ENCODE peak calls at places on chromosomes 2 and 18, in seven cellular contexts. X is HCT116, F is A549, D is K562, L is GM23338, A is HL-60, R is SK-N-SH. Q is an unnamed sample.

GRCh38 chr18:23053756-23054457 is 81.4 kb upstream of the CABLES1 start:
- DNase-seq in A (peak), L (peak), F (peak), R (peak), D (peak), X (no peak), Q (no peak)

GRCh38 chr2:85710687-85711577 is 16.8 kb downstream of the GNLY start:
- DNase-seq in R (no peak), F (no peak), D (no peak), L (no peak), X (no peak), A (peak), Q (no peak)

GRCh38 chr18:53534695-53535094 is 689.8 kb downstream of the MBD2 start:
- DNase-seq in A (no peak), D (no peak), X (no peak), R (no peak), F (no peak), L (no peak), Q (no peak)

GRCh38 chr2:25586726-25587144 is 86.6 kb downstream of the DTNB start:
- DNase-seq in F (no peak), D (no peak), L (peak), A (no peak), R (peak), X (no peak), Q (peak)

GRCh38 chr2:196927318-196928225 is 1.1 kb upstream of the PGAP1 start:
- DNase-seq in R (no peak), X (no peak), D (no peak), L (peak), F (peak), A (peak), Q (no peak)

GRCh38 chr2:161426788-161427412 is 10.8 kb downstream of the TBR1 start:
- DNase-seq in D (no peak), R (peak), F (no peak), L (peak), X (no peak), A (no peak), Q (no peak)

GRCh38 chr18:22106536-22107292 is 62.7 kb upstream of the GATA6 start:
- DNase-seq in X (no peak), D (no peak), F (peak), A (no peak), R (no peak), L (no peak), Q (no peak)

GRCh38 chr2:96960271-96960955 is 26.0 kb downstream of the FAM178B start:
- DNase-seq in X (peak), D (peak), F (peak), R (peak), L (peak), A (peak), Q (no peak)

GRCh38 chr2:31249009-31249690 is 15.2 kb downstream of the EHD3 start:
- DNase-seq in D (no peak), A (no peak), X (no peak), L (no peak), R (no peak), F (no peak), Q (no peak)

GRCh38 chr2:172208881-172209325 is 106.2 kb upstream of the DLX2 start:
- DNase-seq in R (no peak), D (no peak), F (no peak), L (no peak), A (peak), X (no peak), Q (no peak)

GRCh38 chr2:231286964-231287363 is 88.5 kb downstream of the ARMC9 start:
- DNase-seq in X (no peak), A (no peak), R (no peak), F (no peak), L (no peak), D (no peak), Q (no peak)

GRCh38 chr18:3842844-3843243 is 392.9 kb downstream of the TGIF1 start:
- DNase-seq in R (no peak), L (no peak), F (no peak), A (no peak), D (no peak), X (no peak), Q (no peak)

DNA sequence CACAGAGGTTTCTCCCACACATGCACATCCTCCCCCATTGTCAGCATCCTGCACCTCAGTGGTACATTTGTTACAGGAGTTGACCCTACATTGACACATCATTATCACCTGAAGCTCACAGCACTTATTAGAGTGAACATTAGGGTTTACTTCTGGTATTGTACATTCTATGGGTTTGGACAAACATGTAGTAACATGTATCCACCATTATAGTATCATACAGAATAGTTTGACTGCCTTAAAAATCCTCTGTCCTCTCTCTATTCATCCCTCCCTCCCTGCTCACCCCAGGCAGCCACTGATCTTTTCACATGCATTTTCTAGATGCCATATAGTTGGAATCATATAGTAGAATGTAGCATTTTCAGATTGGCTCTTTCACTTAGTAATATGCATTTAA is 53.5 kb downstream of the NXPH2 start:
- DNase-seq in D (no peak), R (no peak), A (no peak), X (no peak), F (no peak), L (no peak), Q (no peak)
- TF ChIP-seq REST in D (no peak), R (no peak), A (no peak), X (no peak), F (no peak), L (no peak), Q (no peak)

DNA sequence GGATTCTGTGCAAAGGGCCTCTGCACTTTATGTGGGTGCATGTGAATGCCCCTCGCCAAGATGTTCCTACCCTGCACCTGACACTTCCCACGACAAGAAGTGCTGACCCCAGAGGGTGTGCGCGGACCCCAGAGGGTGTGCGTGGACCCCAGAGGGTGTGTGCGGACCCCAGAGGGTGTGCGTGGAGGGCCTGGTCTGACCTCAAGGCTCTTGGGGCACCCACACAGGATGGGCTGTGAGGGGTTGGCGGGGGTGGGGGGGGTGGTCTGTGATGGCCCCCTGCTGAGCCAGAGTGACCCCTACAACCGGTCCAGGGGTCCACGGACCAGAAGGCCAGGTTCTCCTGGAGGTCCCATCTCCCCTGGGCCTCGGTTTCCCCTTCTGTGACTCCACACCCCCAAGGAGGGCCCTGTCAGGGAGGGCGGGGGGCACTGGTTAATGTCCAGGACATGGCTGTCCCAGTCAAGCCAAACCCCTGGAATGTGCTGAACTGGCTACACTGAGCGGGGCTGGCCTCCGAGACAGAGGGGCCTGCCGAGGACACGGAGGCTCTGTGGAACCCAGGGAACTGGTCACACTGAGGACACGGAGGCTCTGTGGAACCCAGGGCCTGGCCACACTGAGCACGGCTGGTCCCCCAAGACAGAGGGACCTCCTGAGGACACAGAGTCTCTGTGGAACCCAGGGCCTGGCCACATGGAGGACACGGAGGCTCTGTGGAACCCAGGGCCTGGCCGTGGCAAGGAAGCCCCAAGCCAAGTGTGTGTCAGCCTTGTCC is 3.1 kb downstream of the NEU4 start:
- DNase-seq in R (peak), A (no peak), F (no peak), D (no peak), X (no peak), L (no peak), Q (no peak)
- TF ChIP-seq REST in R (no peak), A (no peak), F (no peak), D (no peak), X (no peak), L (no peak), Q (no peak)

GRCh38 chr18:46070232-46070631 is 1.8 kb downstream of the PSTPIP2 start:
- DNase-seq in A (no peak), R (no peak), D (no peak), L (no peak), X (no peak), F (no peak), Q (no peak)

GRCh38 chr18:46068763-46069162 is 3.3 kb downstream of the PSTPIP2 start:
- DNase-seq in X (no peak), L (no peak), A (no peak), D (no peak), F (peak), R (no peak), Q (no peak)

GRCh38 chr18:46069524-46069923 is 2.5 kb downstream of the PSTPIP2 start:
- DNase-seq in D (no peak), X (no peak), R (no peak), F (no peak), A (no peak), L (no peak), Q (no peak)

GRCh38 chr18:46070683-46071614 is 1.1 kb downstream of the PSTPIP2 start:
- DNase-seq in R (peak), D (no peak), A (peak), F (no peak), L (peak), X (no peak), Q (no peak)

DNA sequence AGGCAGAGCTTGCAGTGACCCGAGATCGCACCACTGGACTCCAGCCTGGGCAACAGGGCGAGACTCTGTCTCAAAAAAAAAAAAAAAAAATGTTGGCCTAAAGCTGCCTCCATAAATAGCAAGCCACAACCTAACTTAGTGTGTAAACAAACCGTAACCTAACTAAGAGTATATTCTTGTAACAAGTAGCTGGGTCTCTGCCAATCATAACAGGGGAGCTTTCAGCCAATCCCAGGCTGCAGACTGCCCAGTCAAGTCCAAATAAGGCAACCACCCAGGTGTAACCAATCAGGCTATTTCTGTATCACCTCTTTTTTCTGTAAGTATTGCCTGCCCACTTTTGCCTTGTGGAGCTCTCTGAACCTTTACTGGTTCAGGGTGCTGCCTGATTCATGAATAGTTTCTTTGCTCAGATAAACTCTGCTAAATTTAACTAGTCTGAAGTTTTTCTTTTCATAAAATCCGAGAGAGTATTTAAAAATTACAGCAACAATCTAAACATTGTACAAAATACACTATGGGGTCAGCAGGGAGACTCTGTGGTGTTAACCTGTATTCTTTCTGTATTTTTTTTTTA is 4.5 kb downstream of the PSTPIP2 start:
- DNase-seq in L (peak), A (no peak), R (no peak), X (peak), F (peak), D (peak), Q (no peak)
- TF ChIP-seq REST in L (no peak), A (no peak), R (no peak), X (no peak), F (no peak), D (no peak), Q (no peak)

GRCh38 chr18:54807303-54807702 is 21.0 kb upstream of the RAB27B start:
- DNase-seq in R (no peak), D (no peak), F (no peak), A (no peak), L (no peak), X (no peak), Q (no peak)

GRCh38 chr18:54806526-54806925 is 21.8 kb upstream of the RAB27B start:
- DNase-seq in A (no peak), F (no peak), X (no peak), L (no peak), D (no peak), R (no peak), Q (no peak)

GRCh38 chr18:54802686-54803395 is 25.4 kb upstream of the RAB27B start:
- DNase-seq in R (no peak), F (no peak), A (no peak), X (no peak), L (no peak), D (no peak), Q (no peak)

GRCh38 chr18:54802178-54802577 is 26.1 kb upstream of the RAB27B start:
- DNase-seq in L (no peak), D (no peak), A (no peak), R (no peak), F (peak), X (no peak), Q (no peak)

DNA sequence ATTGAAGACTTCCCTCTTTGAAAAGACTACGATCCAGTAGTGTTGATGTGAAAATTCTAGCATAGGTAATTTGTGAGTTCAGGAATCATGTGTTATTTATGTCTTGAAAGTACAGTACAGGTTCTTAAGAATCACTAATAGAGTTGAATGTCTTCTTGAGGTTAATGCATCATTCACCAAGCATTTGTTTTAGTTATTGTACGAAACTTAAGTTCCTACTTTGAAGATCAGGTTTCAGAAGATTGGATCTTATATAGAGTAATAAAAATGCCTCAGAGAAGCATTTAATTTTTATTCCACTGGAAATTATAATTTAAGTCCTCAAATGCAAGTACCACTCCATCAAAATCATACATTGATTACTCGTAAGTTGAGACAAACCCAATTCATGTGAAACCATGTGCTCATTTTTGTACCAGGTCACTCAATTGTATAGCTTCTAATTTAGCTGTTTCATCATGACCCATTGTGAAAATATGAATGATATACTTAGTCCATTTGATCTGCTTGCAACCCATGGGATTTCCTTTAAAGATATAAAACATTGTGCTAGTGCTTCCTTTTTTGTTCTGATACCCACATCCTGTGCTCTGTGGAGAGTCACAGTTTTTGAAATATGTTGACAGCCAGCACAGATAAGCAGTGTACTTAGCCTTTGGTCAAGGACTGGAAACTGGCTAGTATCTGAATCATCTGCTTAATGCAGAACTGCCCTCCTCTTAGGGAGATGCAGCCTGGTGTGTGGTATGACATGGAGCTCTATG is 22.5 kb upstream of the RAB27B start:
- DNase-seq in A (no peak), R (peak), D (peak), F (peak), X (no peak), L (no peak), Q (no peak)
- TF ChIP-seq REST in A (no peak), R (peak), D (no peak), F (no peak), X (no peak), L (no peak), Q (no peak)

GRCh38 chr2:181847729-181848128 is 43.8 kb upstream of the ITPRID2 start:
- DNase-seq in R (no peak), L (no peak), D (no peak), A (no peak), F (no peak), X (no peak), Q (no peak)

GRCh38 chr2:181848356-181848876 is 43.1 kb upstream of the ITPRID2 start:
- DNase-seq in L (peak), D (no peak), F (no peak), X (no peak), A (no peak), R (no peak), Q (no peak)

GRCh38 chr2:181846840-181847554 is 44.5 kb upstream of the ITPRID2 start:
- DNase-seq in X (no peak), D (no peak), A (no peak), L (no peak), R (no peak), F (no peak), Q (no peak)

GRCh38 chr2:181849601-181850000 is 41.9 kb upstream of the ITPRID2 start:
- DNase-seq in X (no peak), D (no peak), F (no peak), L (peak), A (no peak), R (no peak), Q (no peak)

DNA sequence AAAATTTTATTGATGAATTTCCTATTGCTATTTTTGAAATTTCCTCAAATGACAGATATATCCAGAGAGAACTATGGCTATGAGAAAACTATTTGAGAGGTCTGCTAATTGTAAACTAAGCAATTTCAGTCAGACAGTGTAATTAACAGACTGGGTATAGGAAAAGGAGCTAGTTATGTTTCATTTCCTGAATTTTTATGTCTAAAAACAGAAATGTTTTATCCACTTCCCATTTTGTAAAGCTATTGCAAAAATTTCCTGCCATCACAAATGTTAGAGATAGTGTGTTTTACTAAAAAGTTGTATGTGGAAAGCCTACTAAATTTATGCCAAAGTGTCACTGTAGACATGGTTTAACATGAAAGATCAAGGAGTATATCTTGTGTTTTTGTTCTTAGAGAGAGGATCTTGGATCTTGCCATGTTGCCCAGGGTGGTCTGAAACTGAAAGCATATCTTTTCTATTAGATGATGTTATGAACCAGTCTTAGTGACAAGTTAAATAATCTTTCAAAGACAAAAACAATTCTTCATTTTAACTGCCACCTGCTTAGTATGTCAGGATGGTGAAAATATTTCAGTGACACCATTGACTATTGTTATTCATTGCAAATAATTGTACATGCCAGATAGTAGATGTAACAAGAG is 40.5 kb upstream of the ITPRID2 start:
- DNase-seq in F (no peak), X (no peak), L (no peak), A (no peak), D (no peak), R (no peak), Q (no peak)
- TF ChIP-seq REST in F (no peak), X (no peak), L (no peak), A (no peak), D (no peak), R (no peak), Q (no peak)

GRCh38 chr2:26945991-26946750 is 24.3 kb upstream of the MAPRE3 start:
- DNase-seq in D (no peak), L (no peak), X (no peak), R (no peak), F (no peak), A (no peak), Q (no peak)

GRCh38 chr2:26942543-26943295 is 27.7 kb upstream of the MAPRE3 start:
- DNase-seq in D (peak), R (peak), X (peak), L (peak), A (peak), F (peak), Q (no peak)

GRCh38 chr2:26948800-26949199 is 21.6 kb upstream of the MAPRE3 start:
- DNase-seq in A (no peak), R (no peak), X (no peak), F (no peak), L (no peak), D (no peak), Q (no peak)

GRCh38 chr2:26951246-26951645 is 19.2 kb upstream of the MAPRE3 start:
- DNase-seq in X (no peak), F (no peak), D (no peak), L (no peak), A (no peak), R (no peak), Q (no peak)

GRCh38 chr2:26946841-26947784 is 23.3 kb upstream of the MAPRE3 start:
- DNase-seq in F (no peak), R (peak), A (peak), L (no peak), X (no peak), D (peak), Q (no peak)
- TF ChIP-seq REST in F (no peak), R (no peak), A (no peak), L (no peak), X (no peak), D (no peak), Q (no peak)

Q was measured in GM12878.